ENCODE peak calls at places on chromosomes 5 and 9, in seven cellular contexts. I is mucosa of descending colon; W is HT-29; V is KG1; F is activated naive CD8-positive, alpha-beta T cell treated with anti-CD3 and anti-CD28 coated beads for 36 hours; G is LHCN-M2; U is spleen. H is an unnamed sample.

GRCh38 chr9:126915281-126915816 is 767 bp downstream of the RALGPS1 start:
- DNase-seq in I (peak; percentile 91), W (peak; percentile 74), V (no peak), F (peak; percentile 38), G (no peak), U (peak; percentile 91), H (peak; percentile 92)

GRCh38 chr5:56302027-56302426 is 68.9 kb upstream of the ANKRD55 start:
- DNase-seq in I (no peak), W (peak; percentile 27), V (no peak), F (no peak), G (peak; percentile 71), U (no peak), H (no peak)

GRCh38 chr5:176515396-176515795 is 21.8 kb downstream of the RNF44 start:
- DNase-seq in I (no peak), W (no peak), V (no peak), F (no peak), G (no peak), U (no peak), H (no peak)

GRCh38 chr9:105593145-105593544 is 35.2 kb downstream of the FKTN start:
- DNase-seq in I (no peak), W (no peak), V (no peak), F (no peak), G (no peak), U (no peak), H (no peak)

GRCh38 chr5:132459983-132460834 is 30.4 kb downstream of the IRF1 start:
- DNase-seq in I (peak; percentile 40), W (peak; percentile 22), V (no peak), F (no peak), G (no peak), U (peak; percentile 87), H (peak; percentile 23)

GRCh38 chr5:147733075-147733474 is 49.5 kb downstream of the JAKMIP2 start:
- DNase-seq in I (no peak), W (no peak), V (no peak), F (no peak), G (no peak), U (no peak), H (no peak)

GRCh38 chr9:89808076-89808701 is 203.4 kb downstream of the GADD45G start:
- DNase-seq in I (no peak), W (no peak), V (peak; percentile 20), F (no peak), G (no peak), U (no peak), H (no peak)

GRCh38 chr9:133934512-133935221 is 57.5 kb downstream of the VAV2 start:
- DNase-seq in I (no peak), W (no peak), V (no peak), F (no peak), G (peak; percentile 70), U (no peak), H (no peak)

GRCh38 chr9:115882911-115883310 is 270.7 kb upstream of the PAPPA start:
- DNase-seq in I (no peak), W (no peak), V (no peak), F (no peak), G (peak; percentile 50), U (no peak), H (no peak)